ENCODE peak calls at places on chromosomes 3 and 15, in ten cellular contexts. B is K562; S is colonic mucosa; J is kidney; P is heart right ventricle; H is mesendoderm; V is CD4-positive, alpha-beta memory T cell; Q is aorta; C is tibial nerve; Z is uterus. I is an unnamed sample. For H3K36me3, the result is how much of the 10 kb centered on the place peaks cover.

GRCh38 chr3:38119802-38120689 is 16.9 kb downstream of the ACAA1 start:
- DNase-seq in B (no peak), V (no peak), H (no peak), C (no peak), Q (no peak), Z (peak), P (no peak), S (no peak), J (peak), I (peak)

GRCh38 chr15:68354923-68355322 is 77.0 kb downstream of the ITGA11 start:
- DNase-seq in S (no peak), Z (peak), Q (no peak), V (no peak), J (no peak), H (peak), C (no peak), B (peak), P (no peak), I (no peak)

GRCh38 chr15:68268405-68268804 is 9.1 kb upstream of the FEM1B start:
- DNase-seq in C (no peak), H (no peak), V (no peak), P (no peak), Q (no peak), B (no peak), S (no peak), Z (no peak), J (no peak), I (no peak)

GRCh38 chr3:152225176-152225575 is 43.6 kb upstream of the MBNL1 start:
- DNase-seq in V (no peak), Q (no peak), H (no peak), C (no peak), P (no peak), J (no peak), B (no peak), Z (no peak), S (no peak), I (no peak)

GRCh38 chr3:155948476-155948875 is 78.0 kb downstream of the GMPS start:
- DNase-seq in V (no peak), H (no peak), S (no peak), C (no peak), J (no peak), P (no peak), Q (no peak), B (no peak), Z (no peak), I (no peak)

GRCh38 chr15:64092864-64093626 is 593 bp downstream of the CIAO2A start:
- DNase-seq in Z (peak), J (no peak), C (no peak), B (peak), P (peak), S (peak), H (peak), Q (peak), V (peak), I (no peak)

GRCh38 chr3:123279121-123279520 is 77.4 kb downstream of the SEC22A start:
- DNase-seq in V (no peak), C (no peak), S (no peak), P (peak), J (no peak), H (no peak), Q (no peak), Z (no peak), B (no peak), I (no peak)

GRCh38 chr3:155363690-155364070 is 70.2 kb upstream of the STRIT1 start:
- DNase-seq in Q (no peak), B (no peak), P (no peak), Z (no peak), J (no peak), H (peak), V (no peak), C (no peak), S (no peak), I (no peak)

GRCh38 chr3:143736651-143737050 is 111.6 kb downstream of the SLC9A9 start:
- DNase-seq in H (no peak), S (no peak), P (no peak), V (no peak), Z (no peak), C (no peak), B (no peak), J (no peak), Q (no peak), I (no peak)

GRCh38 chr3:123167686-123168085 is 34.1 kb upstream of the SEC22A start:
- DNase-seq in H (no peak), Z (no peak), Q (no peak), S (no peak), B (no peak), V (no peak), J (no peak), P (no peak), C (no peak), I (no peak)

GRCh38 chr15:23859008-23859407 is 171.9 kb upstream of the NDN start:
- DNase-seq in Q (no peak), S (no peak), B (no peak), C (no peak), H (no peak), P (no peak), Z (no peak), J (no peak), V (no peak), I (no peak)

GRCh38 chr3:178244653-178245384 is 291.4 kb upstream of the KCNMB2 start:
- DNase-seq in Q (no peak), H (no peak), C (no peak), J (no peak), B (no peak), V (no peak), P (no peak), Z (peak), S (no peak), I (no peak)

GRCh38 chr3:153897025-153897723 is 224.0 kb upstream of the ARHGEF26 start:
- DNase-seq in B (no peak), Z (no peak), P (no peak), C (no peak), V (no peak), J (no peak), H (no peak), Q (no peak), S (no peak), I (no peak)

GRCh38 chr15:89349212-89349558 is 14.6 kb upstream of the POLG start:
- DNase-seq in J (no peak), B (no peak), V (no peak), P (no peak), C (no peak), H (no peak), S (no peak), Q (peak), Z (no peak), I (no peak)

GRCh38 chr15:36590838-36591237 is 11.4 kb downstream of the CDIN1 start:
- DNase-seq in V (no peak), P (no peak), H (no peak), C (no peak), J (no peak), B (no peak), S (no peak), Q (no peak), Z (no peak), I (no peak)

GRCh38 chr3:173410836-173411235 is 13.3 kb downstream of the NLGN1 start:
- DNase-seq in P (no peak), S (no peak), Q (no peak), C (no peak), Z (no peak), B (no peak), H (no peak), V (no peak), J (no peak), I (no peak)

GRCh38 chr15:65421360-65422215 is 1.2 kb downstream of the IGDCC4 start:
- DNase-seq in Q (peak), P (peak), Z (peak), C (no peak), S (peak), B (peak), J (no peak), V (no peak), H (peak), I (peak)

GRCh38 chr3:177357352-177358084 is 160.2 kb upstream of the TBL1XR1 start:
- DNase-seq in Z (peak), C (no peak), P (peak), J (no peak), V (no peak), Q (no peak), H (peak), B (peak), S (peak), I (peak)

GRCh38 chr15:101378879-101379278 is 83.8 kb upstream of the SNRPA1 start:
- DNase-seq in B (no peak), V (no peak), H (no peak), Q (no peak), P (no peak), S (no peak), C (no peak), Z (no peak), J (no peak), I (peak)

GRCh38 chr3:56131976-56132590 is 336.2 kb downstream of the ERC2 start:
- DNase-seq in B (peak), Z (peak), Q (no peak), H (peak), J (no peak), V (no peak), C (no peak), P (no peak), S (no peak), I (no peak)

GRCh38 chr3:27576171-27576570 is 92.0 kb upstream of the SLC4A7 start:
- DNase-seq in H (no peak), S (no peak), C (no peak), V (no peak), P (no peak), Z (no peak), B (no peak), Q (no peak), J (no peak), I (no peak)

GRCh38 chr15:44219073-44219472 is 24.0 kb upstream of the FRMD5 start:
- DNase-seq in V (no peak), P (no peak), H (no peak), C (no peak), S (no peak), B (no peak), Z (no peak), J (no peak), Q (no peak), I (no peak)

GRCh38 chr15:25661898-25662297 is 201.2 kb downstream of the ATP10A start:
- DNase-seq in P (no peak), H (no peak), B (no peak), S (no peak), C (no peak), Z (no peak), J (no peak), Q (no peak), V (no peak), I (no peak)

GRCh38 chr3:189282189-189282588 is 110.4 kb downstream of the TPRG1 start:
- DNase-seq in Q (no peak), C (no peak), V (no peak), H (no peak), Z (no peak), J (no peak), S (no peak), P (no peak), B (no peak), I (no peak)

GRCh38 chr3:126034481-126035361 is 49.2 kb downstream of the SLC41A3 start:
- DNase-seq in P (no peak), H (no peak), C (no peak), B (no peak), S (peak), Z (peak), Q (no peak), V (no peak), J (no peak), I (no peak)

GRCh38 chr15:66702770-66703539 is 919 bp downstream of the SMAD6 start:
- DNase-seq in Z (no peak), J (peak), S (no peak), H (no peak), C (no peak), Q (peak), P (no peak), V (peak), B (no peak), I (no peak)

GRCh38 chr3:81419196-81419595 is 342.2 kb downstream of the GBE1 start:
- DNase-seq in V (no peak), P (no peak), Q (no peak), S (no peak), J (no peak), Z (no peak), B (no peak), H (no peak), C (no peak), I (no peak)

GRCh38 chr3:189952272-189952671 is 168.4 kb downstream of the P3H2 start:
- DNase-seq in V (no peak), Z (no peak), Q (no peak), C (no peak), S (no peak), B (no peak), P (no peak), H (no peak), J (no peak), I (no peak)

GRCh38 chr3:134087046-134087974 is 57.6 kb upstream of the SLCO2A1 start:
- DNase-seq in C (no peak), P (no peak), B (no peak), V (no peak), J (no peak), H (no peak), Q (no peak), Z (no peak), S (no peak), I (no peak)

GRCh38 chr15:56205061-56205876 is 38.4 kb downstream of the RFX7 start:
- DNase-seq in S (no peak), H (no peak), B (no peak), C (no peak), Z (no peak), Q (no peak), V (no peak), P (no peak), J (no peak), I (no peak)

GRCh38 chr15:39756806-39757522 is 25.7 kb downstream of the FSIP1 start:
- DNase-seq in J (no peak), H (peak), Q (no peak), P (peak), V (peak), S (peak), C (peak), Z (peak), B (peak), I (no peak)

GRCh38 chr15:85091990-85092389 is 110.3 kb downstream of the PDE8A start:
- DNase-seq in S (no peak), J (no peak), Z (no peak), V (no peak), Q (no peak), C (no peak), B (no peak), P (no peak), H (no peak), I (no peak)

GRCh38 chr15:85089929-85090597 is 108.4 kb downstream of the PDE8A start:
- DNase-seq in B (no peak), C (no peak), V (no peak), P (no peak), J (no peak), S (no peak), H (no peak), Z (no peak), Q (no peak), I (no peak)

GRCh38 chr15:85088300-85088699 is 106.6 kb downstream of the PDE8A start:
- DNase-seq in B (no peak), C (no peak), S (no peak), Q (no peak), P (no peak), Z (no peak), H (no peak), V (no peak), J (no peak), I (no peak)

GRCh38 chr15:85086855-85087254 is 105.2 kb downstream of the PDE8A start:
- DNase-seq in Q (no peak), H (no peak), S (no peak), Z (no peak), J (no peak), C (no peak), P (no peak), B (no peak), V (no peak), I (no peak)
- H3K36me3 ChIP-seq in Q (under half), H (under half), S (under half), Z (under half), J (under half), C (under half), P (under half), B (half or more), V (under half), I (under half)

DNA sequence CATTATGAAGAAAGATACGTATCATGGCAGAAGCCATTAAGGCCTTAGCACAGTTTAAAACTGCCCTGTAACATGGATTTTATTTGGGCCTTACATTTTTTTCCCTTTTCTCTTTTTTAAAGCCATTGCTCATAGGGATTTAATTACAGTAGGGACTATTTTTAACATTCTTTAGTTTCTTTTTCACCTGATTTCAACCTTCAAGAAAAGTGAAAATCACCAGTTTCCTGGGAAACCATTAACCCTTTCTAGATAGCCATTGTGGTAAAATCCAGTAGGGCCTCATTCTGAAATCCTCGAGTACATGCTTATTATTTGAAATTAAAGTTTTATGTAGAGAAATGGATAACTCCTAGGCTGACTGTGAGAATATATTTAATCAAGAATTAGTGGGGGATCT is 3.1 kb downstream of the SPRED1 start:
- DNase-seq in Z (no peak), J (no peak), C (no peak), H (no peak), S (no peak), B (no peak), V (no peak), Q (no peak), P (no peak), I (no peak)
- H3K4me3 ChIP-seq in Z (no peak), J (peak), C (peak), H (no peak), S (no peak), B (peak), V (no peak), Q (no peak), P (no peak), I (peak)

GRCh38 chr3:46664188-46664970 is 29.1 kb downstream of the ALS2CL start:
- DNase-seq in H (no peak), J (peak), V (no peak), Q (no peak), S (peak), P (peak), Z (peak), B (no peak), C (no peak), I (no peak)
- H3K27ac ChIP-seq in H (no peak), J (peak), V (no peak), Q (no peak), S (no peak), P (peak), Z (no peak), B (no peak), C (no peak), I (no peak)

GRCh38 chr15:59680870-59681269 is 8.2 kb downstream of the BNIP2 start:
- DNase-seq in B (no peak), Z (no peak), V (no peak), C (no peak), P (no peak), Q (no peak), H (no peak), S (no peak), J (no peak), I (no peak)

GRCh38 chr15:59680346-59680745 is 8.8 kb downstream of the BNIP2 start:
- DNase-seq in C (no peak), H (no peak), S (no peak), Z (no peak), Q (no peak), V (no peak), P (no peak), J (peak), B (no peak), I (no peak)

GRCh38 chr15:59676565-59676964 is 12.6 kb downstream of the BNIP2 start:
- DNase-seq in P (no peak), V (no peak), B (no peak), S (no peak), Z (no peak), C (no peak), H (no peak), Q (no peak), J (peak), I (no peak)

GRCh38 chr15:59678171-59678570 is 10.9 kb downstream of the BNIP2 start:
- DNase-seq in C (no peak), S (no peak), P (no peak), Q (no peak), V (no peak), J (no peak), B (no peak), Z (no peak), H (no peak), I (no peak)

GRCh38 chr15:59678620-59679019 is 10.5 kb downstream of the BNIP2 start:
- DNase-seq in J (no peak), V (no peak), Z (no peak), P (no peak), H (no peak), B (no peak), C (no peak), S (no peak), Q (no peak), I (no peak)
- H3K36me3 ChIP-seq in J (under half), V (half or more), Z (under half), P (half or more), H (under half), B (half or more), C (under half), S (under half), Q (under half), I (half or more)

GRCh38 chr3:159859836-159860235 is 128.8 kb upstream of the IL12A start:
- DNase-seq in Q (no peak), J (no peak), Z (no peak), P (no peak), B (no peak), H (no peak), C (no peak), S (no peak), V (no peak), I (no peak)
- H3K4me3 ChIP-seq in Q (no peak), J (no peak), Z (no peak), P (no peak), B (no peak), H (no peak), C (no peak), S (no peak), V (no peak), I (no peak)

GRCh38 chr3:99845999-99846398 is 28.3 kb downstream of the CMSS1 start:
- DNase-seq in J (no peak), S (no peak), P (no peak), V (no peak), B (no peak), C (no peak), Z (no peak), Q (no peak), H (peak), I (no peak)
- H3K27ac ChIP-seq in J (peak), S (peak), P (peak), V (no peak), B (no peak), C (peak), Z (peak), Q (peak), H (no peak), I (no peak)

GRCh38 chr15:84821501-84822021 is 4.4 kb downstream of the ALPK3 start:
- DNase-seq in Q (no peak), S (no peak), B (peak), J (no peak), Z (peak), C (no peak), H (no peak), V (no peak), P (peak), I (no peak)

GRCh38 chr15:84819291-84819768 is 2.2 kb downstream of the ALPK3 start:
- DNase-seq in J (no peak), P (peak), C (no peak), H (peak), V (no peak), Q (no peak), S (no peak), B (no peak), Z (no peak), I (peak)

GRCh38 chr15:84817461-84818081 is 415 bp downstream of the ALPK3 start:
- DNase-seq in P (no peak), Q (no peak), S (no peak), B (no peak), V (no peak), H (peak), C (no peak), J (no peak), Z (no peak), I (no peak)

GRCh38 chr15:84818221-84819131 is 1.3 kb downstream of the ALPK3 start:
- DNase-seq in S (no peak), Z (no peak), Q (no peak), J (no peak), H (peak), V (no peak), P (peak), C (no peak), B (peak), I (no peak)

DNA sequence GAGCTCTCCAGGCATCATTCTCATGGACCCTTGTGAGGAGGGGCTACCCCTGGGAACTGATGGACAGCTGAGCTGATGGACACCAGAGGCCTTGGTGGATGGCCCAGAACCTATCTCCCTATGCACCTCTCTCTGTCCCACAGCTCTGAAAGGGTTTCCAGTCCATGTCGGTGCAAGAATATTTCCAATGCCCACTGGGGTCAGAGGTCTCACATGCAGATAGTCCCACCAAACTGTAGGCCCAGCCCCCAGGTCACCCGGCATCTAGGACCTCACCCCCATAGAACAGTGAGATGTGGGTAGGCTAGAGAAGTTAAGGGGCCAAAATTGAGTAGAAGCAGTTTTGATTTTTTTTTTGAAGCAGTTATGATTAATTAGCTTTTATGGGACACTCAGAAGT is 2.6 kb downstream of the ALPK3 start:
- DNase-seq in C (no peak), Q (no peak), V (no peak), B (no peak), S (no peak), J (no peak), Z (no peak), P (no peak), H (no peak), I (no peak)
- H3K36me3 ChIP-seq in C (under half), Q (under half), V (under half), B (under half), S (under half), J (under half), Z (under half), P (under half), H (under half), I (under half)

DNA sequence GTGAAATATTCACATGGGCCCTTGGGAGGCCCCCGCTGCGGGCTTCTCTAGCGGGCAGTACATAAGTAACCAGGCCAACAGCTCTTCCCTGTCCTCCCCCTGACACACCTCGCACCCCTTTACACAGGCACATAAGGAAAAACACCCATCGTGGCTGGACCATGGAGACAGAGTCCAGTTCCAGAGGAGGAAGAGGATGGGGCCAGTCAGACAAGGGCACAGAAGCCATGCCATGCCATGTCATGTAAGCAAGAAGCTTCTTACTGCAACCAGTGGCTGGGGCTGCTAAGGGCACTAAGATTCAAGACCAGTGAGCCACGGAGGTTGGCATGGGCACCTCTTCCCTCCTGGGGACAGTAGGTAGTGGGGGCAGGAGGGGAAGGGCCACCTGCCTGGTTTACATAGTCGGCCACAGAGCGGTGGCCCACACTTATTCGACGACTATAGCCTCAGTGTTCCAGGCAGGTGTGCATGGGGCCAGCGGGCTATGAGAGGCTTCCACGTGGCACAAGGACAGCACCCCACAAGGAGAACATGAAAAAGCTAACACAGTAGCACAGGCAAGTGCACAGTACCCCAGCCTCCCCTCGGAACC is 5.7 kb upstream of the CYP11A1 start:
- DNase-seq in V (no peak), Q (peak), S (no peak), J (no peak), H (no peak), Z (no peak), C (no peak), P (no peak), B (no peak), I (no peak)
- H3K4me3 ChIP-seq in V (no peak), Q (no peak), S (no peak), J (no peak), H (no peak), Z (no peak), C (no peak), P (no peak), B (no peak), I (no peak)